ENCODE peak calls at places on chromosomes 13 and 19, in nine cellular contexts. D is cardiac fibroblast; E is HS-5; S is stimulated activated CD4-positive, alpha-beta T cell treated with anti-CD3 and anti-CD28 coated beads, Interleukin-2, amount 100 ng/mL, for 48 hours; G is kidney; U is Right ventricle myocardium superior; O is activated gamma-delta T cell treated with anti-CD3 and anti-CD28 coated beads, Interleukin-2, amount 50 U/mL, for 16 hours; F is stimulated activated naive CD8-positive, alpha-beta T cell treated with anti-CD3 and anti-CD28 coated beads, Interleukin-15, Interleukin-2, amounts not matched to agents 100 U/mL and 50 U/mL, for 24 hours; P is breast epithelium. Y is an unnamed sample.

GRCh38 chr13:78121459-78122348 is 203.1 kb upstream of the EDNRB start:
- DNase-seq in D (peak), P (no peak), S (peak), U (peak), G (no peak), E (peak), O (no peak), F (peak), Y (no peak)

GRCh38 chr13:48112896-48113525 is 18.1 kb upstream of the MED4 start:
- DNase-seq in D (no peak), U (no peak), G (no peak), S (no peak), O (no peak), P (no peak), E (no peak), F (no peak), Y (no peak)

GRCh38 chr19:33621811-33622504 is at the start of gene CHST8:
- DNase-seq in G (no peak), F (no peak), U (peak), P (no peak), O (no peak), S (no peak), E (no peak), D (peak), Y (no peak)

GRCh38 chr19:4119763-4120162 is 4.2 kb downstream of the MAP2K2 start:
- DNase-seq in P (no peak), O (no peak), U (no peak), S (no peak), G (no peak), E (no peak), D (no peak), F (no peak), Y (no peak)

GRCh38 chr13:50309872-50310594 is 294.8 kb downstream of the KCNRG start:
- DNase-seq in P (no peak), S (no peak), E (no peak), F (no peak), U (no peak), D (no peak), O (no peak), G (no peak), Y (no peak)

GRCh38 chr13:21689097-21689496 is 18.2 kb downstream of the FGF9 start:
- DNase-seq in F (no peak), G (no peak), S (no peak), P (no peak), E (no peak), D (no peak), O (no peak), U (no peak), Y (no peak)

GRCh38 chr19:35740423-35741215 is 1.6 kb downstream of the IGFLR1 start:
- DNase-seq in G (peak), D (peak), O (peak), P (peak), E (peak), S (peak), F (peak), U (peak), Y (peak)

GRCh38 chr19:8004723-8005513 is 523 bp downstream of the ELAVL1 start:
- DNase-seq in P (no peak), E (no peak), D (peak), G (no peak), F (peak), O (peak), U (no peak), S (no peak), Y (no peak)

GRCh38 chr13:93249259-93249917 is 22.8 kb downstream of the GPC6 start:
- DNase-seq in D (peak), G (no peak), U (no peak), S (no peak), F (no peak), E (peak), O (no peak), P (no peak), Y (no peak)

GRCh38 chr13:56861472-56861871 is 279.2 kb upstream of the PRR20A start:
- DNase-seq in S (no peak), P (no peak), E (no peak), D (peak), U (no peak), G (no peak), O (no peak), F (no peak), Y (no peak)

GRCh38 chr19:31348416-31349159 is 648 bp downstream of the TSHZ3 start:
- DNase-seq in O (no peak), U (peak), S (no peak), D (peak), F (no peak), P (no peak), E (no peak), G (no peak), Y (peak)

GRCh38 chr13:49791753-49792549 is 531 bp downstream of the KPNA3 start:
- DNase-seq in F (peak), E (no peak), G (peak), O (peak), D (peak), S (peak), U (peak), P (no peak), Y (no peak)

GRCh38 chr13:79631260-79631659 is 150.3 kb downstream of the NDFIP2 start:
- DNase-seq in P (no peak), S (no peak), F (no peak), D (peak), U (no peak), G (no peak), E (peak), O (no peak), Y (no peak)

GRCh38 chr13:27168086-27168485 is 3.5 kb downstream of the USP12 start:
- DNase-seq in G (no peak), S (no peak), D (no peak), U (no peak), O (no peak), F (no peak), E (no peak), P (no peak), Y (no peak)

GRCh38 chr13:98476538-98476966 is 100.4 kb downstream of the STK24 start:
- DNase-seq in E (peak), G (peak), O (peak), F (peak), S (peak), P (no peak), U (peak), D (peak), Y (no peak)

GRCh38 chr13:102983496-102983895 is 82.7 kb downstream of the SLC10A2 start:
- DNase-seq in G (no peak), D (peak), P (no peak), S (no peak), F (no peak), E (peak), O (no peak), U (no peak), Y (no peak)

GRCh38 chr13:42363941-42364612 is 92.1 kb downstream of the AKAP11 start:
- DNase-seq in S (no peak), U (no peak), G (no peak), P (no peak), F (no peak), O (no peak), E (no peak), D (peak), Y (no peak)

GRCh38 chr13:108070491-108070890 is 144.8 kb downstream of the LIG4 start:
- DNase-seq in S (no peak), E (no peak), P (no peak), D (no peak), G (no peak), U (no peak), O (no peak), F (no peak), Y (no peak)

GRCh38 chr19:55304980-55305379 is 20.2 kb downstream of the TMEM150B start:
- DNase-seq in P (no peak), O (no peak), E (no peak), G (no peak), F (no peak), D (no peak), S (no peak), U (no peak), Y (no peak)

GRCh38 chr19:42531313-42531712 is 3.0 kb upstream of the CEACAM1 start:
- DNase-seq in F (no peak), U (no peak), S (no peak), O (no peak), G (no peak), D (no peak), E (no peak), P (no peak), Y (no peak)

GRCh38 chr13:44972956-44973581 is 16.2 kb downstream of the NUFIP1 start:
- DNase-seq in P (no peak), E (no peak), S (no peak), G (no peak), U (no peak), F (no peak), O (no peak), D (peak), Y (no peak)

GRCh38 chr19:49857834-49858590 is 7.1 kb downstream of the PTOV1 start:
- DNase-seq in E (no peak), U (no peak), P (no peak), O (no peak), S (no peak), G (no peak), F (no peak), D (no peak), Y (no peak)

GRCh38 chr13:111319998-111320911 is at the start of gene TEX29:
- DNase-seq in F (no peak), E (no peak), S (no peak), D (no peak), G (peak), O (no peak), P (no peak), U (no peak), Y (no peak)

GRCh38 chr13:73268306-73268705 is 209.5 kb downstream of the KLF5 start:
- DNase-seq in O (no peak), G (no peak), F (no peak), P (no peak), E (peak), U (no peak), S (no peak), D (peak), Y (no peak)

GRCh38 chr19:50639121-50640112 is at the start of gene SYT3:
- DNase-seq in G (peak), O (no peak), U (peak), E (no peak), D (peak), F (peak), S (peak), P (no peak), Y (no peak)

GRCh38 chr19:1172353-1173159 is 1.5 kb downstream of the SBNO2 start:
- DNase-seq in G (peak), O (no peak), P (peak), D (peak), U (peak), F (no peak), E (no peak), S (no peak), Y (peak)

GRCh38 chr13:33931397-33931987 is 113.5 kb downstream of the RFC3 start:
- DNase-seq in S (no peak), E (no peak), U (no peak), P (no peak), O (no peak), G (no peak), F (no peak), D (peak), Y (no peak)

GRCh38 chr19:50046649-50047503 is 21.1 kb downstream of the ZNF473 start:
- DNase-seq in G (no peak), F (peak), P (no peak), D (peak), O (peak), S (peak), E (no peak), U (peak), Y (peak)

GRCh38 chr13:97298816-97299215 is 76.7 kb downstream of the MBNL2 start:
- DNase-seq in O (no peak), E (no peak), U (no peak), G (no peak), F (no peak), D (no peak), S (no peak), P (no peak), Y (no peak)

GRCh38 chr19:18762125-18763023 is 28.7 kb downstream of the COMP start:
- DNase-seq in P (peak), D (peak), O (no peak), S (no peak), F (no peak), E (no peak), U (peak), G (peak), Y (no peak)

GRCh38 chr19:11598103-11598483 is 810 bp downstream of the ZNF627 start:
- DNase-seq in F (no peak), O (no peak), G (no peak), P (no peak), U (no peak), S (no peak), D (peak), E (no peak), Y (no peak)

GRCh38 chr19:51398096-51398704 is 7.8 kb upstream of the C19orf84 start:
- DNase-seq in E (no peak), O (no peak), G (no peak), D (peak), P (no peak), F (no peak), S (no peak), U (no peak), Y (no peak)

GRCh38 chr19:49362048-49362925 is at the start of gene TEAD2:
- DNase-seq in G (peak), E (no peak), S (no peak), F (peak), U (peak), O (no peak), P (no peak), D (peak), Y (peak)

GRCh38 chr19:43610493-43610892 is 1.4 kb upstream of the SRRM5 start:
- DNase-seq in O (no peak), F (no peak), S (no peak), U (no peak), D (peak), E (no peak), P (no peak), G (no peak), Y (no peak)

GRCh38 chr19:37903096-37903495 is 3.3 kb downstream of the WDR87 start:
- DNase-seq in S (no peak), F (no peak), O (no peak), U (no peak), P (no peak), G (peak), E (no peak), D (no peak), Y (no peak)

GRCh38 chr19:43306097-43306496 is 36.8 kb upstream of the PSG9 start:
- DNase-seq in S (no peak), G (no peak), P (no peak), E (peak), F (no peak), D (no peak), O (no peak), U (no peak), Y (no peak)

GRCh38 chr13:39224841-39225240 is 186.6 kb downstream of the NHLRC3 start:
- DNase-seq in D (no peak), O (no peak), P (no peak), E (no peak), U (no peak), G (no peak), S (no peak), F (no peak), Y (no peak)

GRCh38 chr13:108993346-108993745 is 363.9 kb downstream of the MYO16 start:
- DNase-seq in G (no peak), F (no peak), E (no peak), O (no peak), D (peak), U (no peak), S (no peak), P (no peak), Y (no peak)